ENCODE peak calls at places on chromosomes 12 and 14, in four cellular contexts. V is K562, E is HepG2, I is H1. U is an unnamed sample.

GRCh38 chr12:48765753-48766162 is 23.1 kb downstream of the ADCY6 start:
- DNase-seq in V (no peak), E (no peak), I (no peak), U (no peak)

GRCh38 chr12:97940629-97941028 is 478.0 kb downstream of the RMST start:
- DNase-seq in V (no peak), E (no peak), I (no peak), U (no peak)

GRCh38 chr12:47838286-47838931 is 18.7 kb upstream of the HDAC7 start:
- DNase-seq in V (peak; percentile 78), E (peak; percentile 26), I (no peak), U (no peak)

GRCh38 chr12:104575442-104575841 is 118.7 kb downstream of the CHST11 start:
- DNase-seq in V (no peak), E (no peak), I (no peak), U (no peak)

GRCh38 chr12:57128519-57129247 is 400 bp downstream of the LRP1 start:
- DNase-seq in V (no peak), E (no peak), I (no peak), U (no peak)

GRCh38 chr12:71865166-71865713 is 25.7 kb downstream of the TBC1D15 start:
- DNase-seq in V (no peak), E (no peak), I (no peak), U (no peak)

GRCh38 chr14:68797180-68797670 is 4.4 kb upstream of the ZFP36L1 start:
- DNase-seq in V (peak; percentile 87), E (no peak), I (peak; percentile 84), U (no peak)

GRCh38 chr14:95157987-95158712 is 821 bp upstream of the DICER1 start:
- DNase-seq in V (peak; percentile 18), E (peak; percentile 20), I (no peak), U (no peak)

GRCh38 chr14:100588671-100589070 is 1.5 kb upstream of the BEGAIN start:
- DNase-seq in V (no peak), E (no peak), I (no peak), U (no peak)

GRCh38 chr14:104967414-104968152 is 10.6 kb downstream of the AHNAK2 start:
- DNase-seq in V (no peak), E (no peak), I (no peak), U (no peak)

GRCh38 chr12:473198-473597 is 13.5 kb downstream of the B4GALNT3 start:
- DNase-seq in V (no peak), E (no peak), I (no peak), U (no peak)

GRCh38 chr14:87679094-87679493 is 313.9 kb downstream of the GALC start:
- DNase-seq in V (no peak), E (no peak), I (no peak), U (no peak)

GRCh38 chr12:29726321-29726692 is 57.4 kb downstream of the TMTC1 start:
- DNase-seq in V (no peak), E (no peak), I (no peak), U (no peak)

GRCh38 chr12:102302553-102302952 is 104.9 kb upstream of the PMCH start:
- DNase-seq in V (no peak), E (no peak), I (no peak), U (no peak)

GRCh38 chr14:36975834-36976233 is 196.6 kb downstream of the SLC25A21 start:
- DNase-seq in V (peak; percentile 41), E (peak; percentile 79), I (no peak), U (no peak)

GRCh38 chr14:40368314-40368713 is 936.1 kb upstream of the FBXO33 start:
- DNase-seq in V (no peak), E (no peak), I (no peak), U (no peak)

GRCh38 chr14:73713804-73714655 is at the start of gene PNMA1:
- DNase-seq in V (peak; percentile 88), E (peak; percentile 69), I (peak; percentile 31), U (no peak)

GRCh38 chr12:74794522-74794921 is 256.9 kb downstream of the ATXN7L3B start:
- DNase-seq in V (no peak), E (no peak), I (no peak), U (no peak)

GRCh38 chr12:124745891-124746570 is 117.6 kb downstream of the SCARB1 start:
- DNase-seq in V (peak; percentile 73), E (peak; percentile 93), I (peak; percentile 67), U (no peak)

GRCh38 chr12:47990351-47991105 is 13.7 kb downstream of the COL2A1 start:
- DNase-seq in V (no peak), E (no peak), I (no peak), U (peak; percentile 58)

GRCh38 chr14:97107070-97107469 is 309.9 kb downstream of the VRK1 start:
- DNase-seq in V (no peak), E (no peak), I (no peak), U (no peak)

GRCh38 chr14:66624319-66624937 is 116.5 kb downstream of the GPHN start:
- DNase-seq in V (peak; percentile 12), E (peak; percentile 53), I (peak; percentile 23), U (peak; percentile 21)

GRCh38 chr14:64725879-64726584 is 21.8 kb downstream of the PLEKHG3 start:
- DNase-seq in V (no peak), E (no peak), I (no peak), U (no peak)

GRCh38 chr14:75982724-75983358 is 1.0 kb upstream of the TGFB3 start:
- DNase-seq in V (no peak), E (no peak), I (no peak), U (no peak)

GRCh38 chr12:92927055-92927435 is 2.0 kb downstream of the EEA1 start:
- DNase-seq in V (no peak), E (peak; percentile 29), I (no peak), U (peak; percentile 44)

GRCh38 chr14:76920572-76921175 is 94.5 kb downstream of the LRRC74A start:
- DNase-seq in V (no peak), E (no peak), I (no peak), U (no peak)

GRCh38 chr12:66600805-66601392 is 78.0 kb downstream of the GRIP1 start:
- DNase-seq in V (no peak), E (no peak), I (no peak), U (no peak)

GRCh38 chr12:66590276-66590675 is 88.6 kb downstream of the GRIP1 start:
- DNase-seq in V (no peak), E (no peak), I (no peak), U (no peak)

GRCh38 chr12:66598081-66598480 is 80.8 kb downstream of the GRIP1 start:
- DNase-seq in V (no peak), E (no peak), I (no peak), U (no peak)

GRCh38 chr12:66594688-66595087 is 84.2 kb downstream of the GRIP1 start:
- DNase-seq in V (no peak), E (no peak), I (no peak), U (no peak)

GRCh38 chr12:66596189-66596588 is 82.7 kb downstream of the GRIP1 start:
- DNase-seq in V (no peak), E (no peak), I (no peak), U (no peak)
- TF ChIP-seq BRCA1 in V (no peak), E (no peak), I (no peak), U (no peak)

DNA sequence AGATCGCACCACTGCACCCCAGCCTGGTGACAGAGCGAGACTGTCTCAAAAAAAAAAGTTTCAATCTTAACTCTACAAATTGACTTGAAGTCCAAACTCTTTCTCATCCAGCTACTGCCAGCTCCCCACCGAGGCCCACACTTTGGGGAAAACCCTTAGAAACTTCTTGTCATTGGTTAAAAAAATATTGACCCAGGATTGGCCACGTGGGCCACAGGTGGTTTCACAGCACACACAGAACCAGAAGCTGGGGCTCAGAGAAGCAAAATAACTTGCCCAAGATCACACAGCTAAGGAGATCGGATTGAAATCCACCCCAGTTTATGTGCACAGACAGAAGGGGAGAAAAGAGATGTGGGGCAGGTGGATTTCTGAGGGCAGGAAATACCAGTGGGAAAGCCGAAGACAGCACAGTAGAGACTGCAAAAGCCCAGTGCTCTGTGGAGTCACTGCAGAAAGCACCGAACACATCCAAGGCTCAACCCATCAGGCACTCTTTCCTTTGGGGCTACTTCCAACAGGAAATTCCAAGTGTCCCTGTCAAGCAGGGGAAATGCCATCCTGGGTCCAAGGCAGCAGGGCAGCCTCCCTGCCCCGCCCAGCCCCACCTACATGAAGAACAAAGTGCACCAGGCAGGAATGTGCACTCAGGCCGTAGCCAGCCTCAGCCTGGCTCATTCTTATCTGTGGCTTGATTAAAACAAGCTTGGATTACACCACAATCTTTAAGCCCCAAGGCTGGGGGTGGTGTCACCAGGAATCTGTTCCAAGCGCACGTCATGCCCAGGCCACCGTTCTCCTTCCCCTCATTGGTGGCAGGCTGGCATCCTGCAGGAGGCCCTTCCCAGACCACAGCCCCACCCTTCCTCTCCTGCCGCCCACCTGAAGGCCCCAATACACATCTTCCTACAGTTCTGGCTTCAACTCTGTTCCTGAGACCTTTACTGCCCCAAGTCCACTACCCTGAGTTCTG is 72.5 kb downstream of the ITPK1 start:
- DNase-seq in V (no peak), E (peak; percentile 90), I (no peak), U (no peak)
- TF ChIP-seq EP300 in V (no peak), E (no peak), I (no peak), U (no peak)

DNA sequence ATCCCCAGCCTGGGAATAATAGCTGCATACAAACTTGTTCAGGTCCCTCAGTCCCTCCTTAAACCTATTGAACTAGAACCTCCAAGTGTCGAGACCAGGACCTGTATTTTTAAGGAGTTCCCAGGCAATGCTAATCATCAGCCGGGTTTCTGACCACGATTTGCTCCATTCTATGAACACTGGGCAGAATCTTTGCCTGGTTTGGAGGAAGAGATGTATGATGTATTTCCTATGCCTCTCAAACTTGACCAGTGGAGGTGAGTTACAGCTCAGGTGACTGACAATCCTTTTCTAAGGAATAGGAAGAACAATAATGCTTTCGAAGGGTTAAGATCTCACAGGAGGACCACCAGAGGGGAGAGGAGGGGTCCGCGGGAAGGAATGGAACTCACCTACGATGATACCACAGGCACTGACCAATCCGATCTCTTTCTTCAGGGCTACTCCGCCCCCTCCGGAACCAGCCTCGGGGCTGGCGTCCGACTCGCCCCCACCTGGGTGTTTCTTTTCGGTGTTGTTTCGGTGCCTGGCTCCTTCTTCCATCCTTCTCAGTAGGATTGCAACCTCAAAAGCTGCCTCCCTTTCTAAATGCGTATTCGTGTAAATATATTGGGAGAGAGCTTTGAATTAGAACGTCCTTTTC is 967 bp downstream of the SLC7A8 start:
- DNase-seq in V (no peak), E (no peak), I (peak; percentile 38), U (no peak)
- TF ChIP-seq BRCA1 in V (no peak), E (no peak), I (no peak), U (no peak)

GRCh38 chr12:68856510-68856909 is 48.5 kb downstream of the MDM2 start:
- DNase-seq in V (no peak), E (no peak), I (no peak), U (no peak)
- TF ChIP-seq EP300 in V (no peak), E (no peak), I (no peak), U (no peak)

GRCh38 chr12:90515199-90516175 is 439.5 kb downstream of the CCER1 start:
- DNase-seq in V (no peak), E (no peak), I (no peak), U (peak; percentile 44)
- TF ChIP-seq BRCA1 in V (no peak), E (no peak), I (no peak), U (no peak)

GRCh38 chr12:119178544-119179334 is at the start of gene HSPB8:
- DNase-seq in V (peak; percentile 16), E (peak; percentile 21), I (no peak), U (no peak)
- TF ChIP-seq EP300 in V (no peak), E (no peak), I (no peak), U (no peak)

U was measured in GM12878.